ENCODE peak calls at places on chromosomes 12 and 14, in five cellular contexts. One of them, this sample, is unnamed.

GRCh38 chr12:99498756-99499155 is 148.8 kb upstream of the GARIN6 start:
- DNase-seq in K562: no peak
- DNase-seq in HepG2: no peak
- DNase-seq in IMR-90: peak
- DNase-seq in A549: peak
- DNase-seq in this sample: no peak

GRCh38 chr12:109762071-109762672 is 48.5 kb downstream of the FAM222A start:
- DNase-seq in IMR-90: no peak
- DNase-seq in HepG2: no peak
- DNase-seq in K562: no peak
- DNase-seq in A549: no peak
- DNase-seq in this sample: peak

GRCh38 chr14:59585891-59586554 is 9.4 kb upstream of the CCDC175 start:
- DNase-seq in A549: no peak
- DNase-seq in IMR-90: peak
- DNase-seq in K562: no peak
- DNase-seq in HepG2: no peak
- DNase-seq in this sample: no peak

GRCh38 chr14:102580552-102581110 is 11.8 kb upstream of the RCOR1 start:
- DNase-seq in A549: no peak
- DNase-seq in HepG2: no peak
- DNase-seq in K562: no peak
- DNase-seq in IMR-90: no peak
- DNase-seq in this sample: no peak

GRCh38 chr12:119425623-119426022 is 91.1 kb downstream of the CCDC60 start:
- DNase-seq in A549: no peak
- DNase-seq in IMR-90: no peak
- DNase-seq in HepG2: no peak
- DNase-seq in K562: no peak
- DNase-seq in this sample: no peak

GRCh38 chr12:102388469-102388868 is 91.9 kb downstream of the IGF1 start:
- DNase-seq in HepG2: peak
- DNase-seq in K562: no peak
- DNase-seq in IMR-90: peak
- DNase-seq in A549: no peak
- DNase-seq in this sample: no peak

GRCh38 chr12:127106723-127107122 is 1160.2 kb upstream of the TMEM132C start:
- DNase-seq in HepG2: no peak
- DNase-seq in K562: no peak
- DNase-seq in A549: no peak
- DNase-seq in IMR-90: no peak
- DNase-seq in this sample: no peak

GRCh38 chr14:91834571-91834970 is 32.8 kb downstream of the TC2N start:
- DNase-seq in IMR-90: no peak
- DNase-seq in K562: no peak
- DNase-seq in HepG2: no peak
- DNase-seq in A549: no peak
- DNase-seq in this sample: no peak

GRCh38 chr14:51704465-51705050 is 52.8 kb downstream of the FRMD6 start:
- DNase-seq in HepG2: no peak
- DNase-seq in A549: no peak
- DNase-seq in IMR-90: no peak
- DNase-seq in K562: no peak
- DNase-seq in this sample: no peak

GRCh38 chr14:32081901-32082300 is 4.8 kb downstream of the ARHGAP5 start:
- DNase-seq in K562: no peak
- DNase-seq in A549: no peak
- DNase-seq in HepG2: no peak
- DNase-seq in IMR-90: no peak
- DNase-seq in this sample: no peak

GRCh38 chr12:12010277-12011031 is 60.3 kb upstream of the BCL2L14 start:
- DNase-seq in A549: no peak
- DNase-seq in IMR-90: peak
- DNase-seq in HepG2: no peak
- DNase-seq in K562: no peak
- DNase-seq in this sample: no peak

GRCh38 chr12:11749943-11750690 is 100.6 kb downstream of the ETV6 start:
- DNase-seq in A549: no peak
- DNase-seq in IMR-90: no peak
- DNase-seq in K562: no peak
- DNase-seq in HepG2: no peak
- DNase-seq in this sample: no peak

GRCh38 chr12:29534935-29535334 is 37.4 kb upstream of the OVCH1 start:
- DNase-seq in K562: no peak
- DNase-seq in HepG2: peak
- DNase-seq in IMR-90: peak
- DNase-seq in A549: no peak
- DNase-seq in this sample: no peak

GRCh38 chr12:110002691-110003515 is 3.7 kb downstream of the ANKRD13A start:
- DNase-seq in A549: no peak
- DNase-seq in IMR-90: peak
- DNase-seq in K562: no peak
- DNase-seq in HepG2: no peak
- DNase-seq in this sample: no peak

GRCh38 chr12:68290126-68290525 is 36.7 kb upstream of the IL22 start:
- DNase-seq in A549: no peak
- DNase-seq in K562: no peak
- DNase-seq in IMR-90: no peak
- DNase-seq in HepG2: no peak
- DNase-seq in this sample: no peak

GRCh38 chr12:5379737-5380496 is 52.0 kb upstream of the NTF3 start:
- DNase-seq in K562: no peak
- DNase-seq in IMR-90: no peak
- DNase-seq in A549: no peak
- DNase-seq in HepG2: no peak
- DNase-seq in this sample: no peak

GRCh38 chr14:90301580-90302181 is 30.1 kb downstream of the NRDE2 start:
- DNase-seq in IMR-90: peak
- DNase-seq in HepG2: peak
- DNase-seq in A549: peak
- DNase-seq in K562: no peak
- DNase-seq in this sample: no peak

GRCh38 chr12:92036061-92036620 is 109.5 kb downstream of the BTG1 start:
- DNase-seq in IMR-90: no peak
- DNase-seq in A549: no peak
- DNase-seq in HepG2: no peak
- DNase-seq in K562: no peak
- DNase-seq in this sample: no peak

GRCh38 chr12:92034858-92035401 is 110.7 kb downstream of the BTG1 start:
- DNase-seq in K562: no peak
- DNase-seq in HepG2: peak
- DNase-seq in IMR-90: peak
- DNase-seq in A549: peak
- DNase-seq in this sample: no peak

GRCh38 chr12:92035477-92035876 is 110.2 kb downstream of the BTG1 start:
- DNase-seq in A549: no peak
- DNase-seq in HepG2: no peak
- DNase-seq in IMR-90: no peak
- DNase-seq in K562: no peak
- DNase-seq in this sample: no peak

GRCh38 chr12:92038476-92038875 is 107.2 kb downstream of the BTG1 start:
- DNase-seq in HepG2: no peak
- DNase-seq in IMR-90: no peak
- DNase-seq in A549: no peak
- DNase-seq in K562: no peak
- DNase-seq in this sample: no peak

GRCh38 chr12:92036771-92037453 is 108.7 kb downstream of the BTG1 start:
- DNase-seq in A549: no peak
- DNase-seq in K562: no peak
- DNase-seq in HepG2: no peak
- DNase-seq in IMR-90: peak
- DNase-seq in this sample: no peak
- TF ChIP-seq MAFK in A549: no peak
- TF ChIP-seq MAFK in K562: no peak
- TF ChIP-seq MAFK in HepG2: no peak
- TF ChIP-seq MAFK in IMR-90: no peak
- TF ChIP-seq MAFK in this sample: no peak

DNA sequence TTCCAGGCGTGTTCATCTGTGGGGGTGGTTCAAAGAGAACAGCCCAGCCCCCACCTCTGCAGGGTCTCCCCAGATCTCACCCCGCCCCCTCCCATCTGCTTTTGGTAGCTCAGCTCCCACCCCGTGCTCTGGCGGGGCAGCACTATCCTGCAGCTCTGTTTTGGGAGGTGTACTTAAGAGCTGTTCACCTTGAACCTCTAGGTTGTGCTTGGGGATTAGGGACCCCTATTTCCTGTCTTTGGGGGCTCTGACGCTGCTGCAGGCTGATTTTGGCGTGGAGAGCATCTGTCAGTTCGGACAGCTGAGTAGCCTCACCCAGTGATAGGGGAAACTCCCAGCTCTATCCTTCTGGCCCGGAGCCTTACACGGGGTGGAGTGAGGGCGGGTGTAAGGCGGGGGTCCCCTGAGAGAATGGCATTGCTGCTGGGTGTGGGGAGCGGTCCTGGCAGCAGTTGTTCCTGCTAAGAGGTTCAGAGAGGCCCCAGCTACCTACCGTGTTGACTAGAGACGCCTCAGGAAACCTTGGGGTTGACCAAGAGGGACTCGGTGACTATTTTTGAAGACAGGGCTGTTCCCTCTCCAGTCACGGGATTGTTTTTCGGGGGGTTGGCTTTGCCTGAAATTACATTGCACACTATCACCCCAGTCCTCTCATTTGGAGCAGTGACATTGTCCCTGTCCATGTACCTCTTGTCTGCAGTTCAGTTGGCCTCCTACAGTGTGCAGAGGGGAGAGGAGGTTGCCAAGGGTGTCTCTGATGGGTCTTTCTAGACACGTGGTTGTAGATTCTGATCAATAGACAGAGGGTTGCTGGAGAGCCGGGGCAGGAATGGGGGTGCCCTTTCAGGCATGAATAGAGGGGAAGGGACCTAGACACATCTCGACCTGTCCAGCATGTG is 954 bp downstream of the TMEM120B start:
- DNase-seq in HepG2: no peak
- DNase-seq in K562: peak
- DNase-seq in A549: no peak
- DNase-seq in IMR-90: peak
- DNase-seq in this sample: no peak
- TF ChIP-seq MAFK in HepG2: no peak
- TF ChIP-seq MAFK in K562: no peak
- TF ChIP-seq MAFK in A549: no peak
- TF ChIP-seq MAFK in IMR-90: no peak
- TF ChIP-seq MAFK in this sample: no peak

GRCh38 chr14:30885840-30886740 is 11.7 kb downstream of the COCH start:
- DNase-seq in HepG2: no peak
- DNase-seq in K562: no peak
- DNase-seq in A549: no peak
- DNase-seq in IMR-90: peak
- DNase-seq in this sample: no peak

GRCh38 chr14:30876692-30877091 is 2.3 kb downstream of the COCH start:
- DNase-seq in IMR-90: no peak
- DNase-seq in HepG2: no peak
- DNase-seq in K562: no peak
- DNase-seq in A549: no peak
- DNase-seq in this sample: no peak

GRCh38 chr14:30884925-30885324 is 10.6 kb downstream of the COCH start:
- DNase-seq in IMR-90: no peak
- DNase-seq in A549: no peak
- DNase-seq in HepG2: no peak
- DNase-seq in K562: no peak
- DNase-seq in this sample: no peak

GRCh38 chr14:30883508-30884294 is 9.3 kb downstream of the COCH start:
- DNase-seq in K562: no peak
- DNase-seq in IMR-90: peak
- DNase-seq in HepG2: no peak
- DNase-seq in A549: no peak
- DNase-seq in this sample: no peak

GRCh38 chr14:30882431-30882830 is 8.1 kb downstream of the COCH start:
- DNase-seq in HepG2: no peak
- DNase-seq in K562: no peak
- DNase-seq in A549: no peak
- DNase-seq in IMR-90: no peak
- DNase-seq in this sample: no peak
- TF ChIP-seq MAFK in HepG2: no peak
- TF ChIP-seq MAFK in K562: no peak
- TF ChIP-seq MAFK in A549: no peak
- TF ChIP-seq MAFK in IMR-90: no peak
- TF ChIP-seq MAFK in this sample: no peak

DNA sequence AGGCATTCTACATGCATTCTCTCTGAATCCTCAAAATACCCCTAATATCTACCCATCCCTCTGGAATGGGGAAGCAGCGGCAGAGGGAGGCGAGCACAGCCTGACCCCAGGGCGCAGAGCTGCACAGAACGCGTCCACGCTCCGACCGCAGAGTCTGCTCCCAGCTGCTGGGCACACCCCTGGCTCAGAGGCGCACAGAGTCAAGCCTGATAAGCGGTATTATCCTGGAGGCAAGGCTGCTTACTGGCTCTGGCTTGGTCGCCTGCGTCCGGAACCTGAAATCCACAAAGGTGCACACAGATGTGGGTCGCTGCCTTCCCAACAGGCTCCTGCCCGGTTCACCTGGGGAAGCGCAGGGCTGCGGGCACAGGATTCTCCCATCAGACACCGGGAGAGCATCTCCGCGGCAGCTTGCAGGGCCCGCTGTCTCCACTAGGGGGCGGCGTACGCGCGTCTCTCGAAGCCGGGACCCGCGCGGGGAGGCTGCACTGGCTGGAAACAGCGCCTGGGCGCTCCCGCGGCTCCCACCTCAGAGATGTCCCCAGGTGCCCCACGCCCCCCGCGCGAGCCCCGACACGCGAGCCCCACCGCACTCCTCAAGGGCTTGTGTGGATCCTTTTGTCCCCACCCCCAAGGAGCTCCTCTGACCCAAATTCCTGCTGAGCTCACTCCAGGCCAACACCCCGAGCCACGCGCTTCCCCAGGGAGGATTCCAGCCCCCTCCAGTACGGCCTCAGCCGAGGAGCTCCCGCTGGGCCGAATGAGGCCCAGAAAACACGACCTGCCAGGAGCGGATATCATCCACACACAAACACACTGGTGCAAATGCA is 120.1 kb upstream of the FZD10 start:
- DNase-seq in IMR-90: no peak
- DNase-seq in HepG2: no peak
- DNase-seq in K562: peak
- DNase-seq in A549: peak
- DNase-seq in this sample: peak
- TF ChIP-seq MAFK in IMR-90: no peak
- TF ChIP-seq MAFK in HepG2: no peak
- TF ChIP-seq MAFK in K562: no peak
- TF ChIP-seq MAFK in A549: no peak
- TF ChIP-seq MAFK in this sample: no peak

GRCh38 chr14:93729993-93730392 is 58.3 kb downstream of the PRIMA1 start:
- DNase-seq in IMR-90: no peak
- DNase-seq in K562: no peak
- DNase-seq in A549: no peak
- DNase-seq in HepG2: no peak
- DNase-seq in this sample: no peak
- TF ChIP-seq MAFK in IMR-90: no peak
- TF ChIP-seq MAFK in K562: no peak
- TF ChIP-seq MAFK in A549: no peak
- TF ChIP-seq MAFK in HepG2: no peak
- TF ChIP-seq MAFK in this sample: no peak

DNA sequence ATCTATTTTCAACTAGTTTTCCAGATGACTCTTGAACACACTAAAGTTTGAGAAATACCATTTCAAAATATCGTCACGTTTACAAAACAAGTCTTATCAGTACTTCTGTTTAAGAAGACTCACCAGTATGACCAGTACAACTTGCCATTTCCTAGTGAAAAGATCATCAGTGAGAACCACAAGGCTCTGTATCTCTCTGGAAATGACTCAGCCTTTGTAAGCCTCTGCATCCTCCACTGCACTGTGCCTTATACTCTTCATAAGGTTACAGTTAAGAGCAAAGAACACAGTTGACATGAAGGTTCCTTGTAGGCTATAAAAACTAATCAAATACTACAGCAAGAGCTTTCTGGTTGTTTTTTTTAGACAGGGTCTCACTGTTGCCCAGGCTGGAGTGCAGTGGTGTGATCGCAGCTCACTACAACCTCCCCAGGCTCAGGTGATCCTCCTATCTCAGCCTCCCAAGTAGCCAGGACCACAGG is 5.7 kb upstream of the VTI1B start:
- DNase-seq in IMR-90: peak
- DNase-seq in A549: no peak
- DNase-seq in K562: peak
- DNase-seq in HepG2: no peak
- DNase-seq in this sample: no peak
- TF ChIP-seq MAFK in IMR-90: peak
- TF ChIP-seq MAFK in A549: no peak
- TF ChIP-seq MAFK in K562: peak
- TF ChIP-seq MAFK in HepG2: no peak
- TF ChIP-seq MAFK in this sample: no peak